ENCODE peak calls at places on chromosomes 5 and 9, in five cellular contexts. One of them, this sample, is unnamed.

GRCh38 chr5:10856646-10857332 is 95.8 kb upstream of the DAP start:
- DNase-seq in GM23338: peak; percentile 95
- DNase-seq in PC-3: peak; percentile 62
- DNase-seq in SK-N-SH: peak; percentile 67
- DNase-seq in MM.1S: no peak
- DNase-seq in this sample: no peak

GRCh38 chr5:127561254-127561653 is 43.8 kb downstream of the PRRC1 start:
- DNase-seq in GM23338: no peak
- DNase-seq in PC-3: no peak
- DNase-seq in SK-N-SH: no peak
- DNase-seq in MM.1S: no peak
- DNase-seq in this sample: no peak

GRCh38 chr5:147512640-147513334 is 2.9 kb upstream of the DPYSL3 start:
- DNase-seq in GM23338: no peak
- DNase-seq in PC-3: peak; percentile 14
- DNase-seq in SK-N-SH: no peak
- DNase-seq in MM.1S: no peak
- DNase-seq in this sample: no peak

GRCh38 chr9:277595-278330 is 63.1 kb downstream of the DOCK8 start:
- DNase-seq in GM23338: no peak
- DNase-seq in PC-3: no peak
- DNase-seq in SK-N-SH: no peak
- DNase-seq in MM.1S: no peak
- DNase-seq in this sample: no peak

GRCh38 chr9:127561491-127562270 is 50.4 kb upstream of the STXBP1 start:
- DNase-seq in GM23338: peak; percentile 41
- DNase-seq in PC-3: peak; percentile 96
- DNase-seq in SK-N-SH: no peak
- DNase-seq in MM.1S: no peak
- DNase-seq in this sample: peak; percentile 99

GRCh38 chr9:91536211-91536691 is 112.6 kb upstream of the NFIL3 start:
- DNase-seq in GM23338: no peak
- DNase-seq in PC-3: peak; percentile 90
- DNase-seq in SK-N-SH: no peak
- DNase-seq in MM.1S: no peak
- DNase-seq in this sample: peak; percentile 80

GRCh38 chr5:119439140-119439625 is 13.1 kb upstream of the HSD17B4 start:
- DNase-seq in GM23338: no peak
- DNase-seq in PC-3: no peak
- DNase-seq in SK-N-SH: no peak
- DNase-seq in MM.1S: no peak
- DNase-seq in this sample: no peak

GRCh38 chr9:93052791-93053540 is 5.5 kb upstream of the SUSD3 start:
- DNase-seq in GM23338: peak; percentile 74
- DNase-seq in PC-3: no peak
- DNase-seq in SK-N-SH: no peak
- DNase-seq in MM.1S: no peak
- DNase-seq in this sample: no peak

GRCh38 chr5:181188700-181189362 is 16.2 kb downstream of the TRIM7 start:
- DNase-seq in GM23338: peak; percentile 80
- DNase-seq in PC-3: peak; percentile 93
- DNase-seq in SK-N-SH: peak; percentile 47
- DNase-seq in MM.1S: peak; percentile 80
- DNase-seq in this sample: peak; percentile 71

GRCh38 chr9:126127591-126127990 is 199.0 kb upstream of the MVB12B start:
- DNase-seq in GM23338: no peak
- DNase-seq in PC-3: no peak
- DNase-seq in SK-N-SH: peak; percentile 3
- DNase-seq in MM.1S: no peak
- DNase-seq in this sample: no peak

GRCh38 chr5:33769968-33770367 is 121.8 kb downstream of the ADAMTS12 start:
- DNase-seq in GM23338: no peak
- DNase-seq in PC-3: no peak
- DNase-seq in SK-N-SH: no peak
- DNase-seq in MM.1S: no peak
- DNase-seq in this sample: no peak

GRCh38 chr5:156121234-156121633 is 205.7 kb upstream of the SGCD start:
- DNase-seq in GM23338: no peak
- DNase-seq in PC-3: no peak
- DNase-seq in SK-N-SH: no peak
- DNase-seq in MM.1S: no peak
- DNase-seq in this sample: no peak

GRCh38 chr5:126972062-126972895 is 58.1 kb downstream of the MARCHF3 start:
- DNase-seq in GM23338: no peak
- DNase-seq in PC-3: no peak
- DNase-seq in SK-N-SH: no peak
- DNase-seq in MM.1S: peak; percentile 85
- DNase-seq in this sample: no peak

GRCh38 chr5:176573564-176574296 is 24.6 kb downstream of the CDHR2 start:
- DNase-seq in GM23338: peak; percentile 84
- DNase-seq in PC-3: peak; percentile 63
- DNase-seq in SK-N-SH: peak; percentile 94
- DNase-seq in MM.1S: peak; percentile 50
- DNase-seq in this sample: peak; percentile 62

GRCh38 chr5:101897914-101898313 is 398.2 kb downstream of the SLCO4C1 start:
- DNase-seq in GM23338: peak; percentile 53
- DNase-seq in PC-3: no peak
- DNase-seq in SK-N-SH: peak; percentile 8
- DNase-seq in MM.1S: peak; percentile 11
- DNase-seq in this sample: no peak

GRCh38 chr9:89522261-89522978 is 24.5 kb upstream of the SEMA4D start:
- DNase-seq in GM23338: no peak
- DNase-seq in PC-3: peak; percentile 27
- DNase-seq in SK-N-SH: no peak
- DNase-seq in MM.1S: peak; percentile 93
- DNase-seq in this sample: no peak

GRCh38 chr5:159619826-159620225 is 289.5 kb upstream of the IL12B start:
- DNase-seq in GM23338: no peak
- DNase-seq in PC-3: no peak
- DNase-seq in SK-N-SH: no peak
- DNase-seq in MM.1S: no peak
- DNase-seq in this sample: no peak

GRCh38 chr5:65359569-65359968 is 122.2 kb downstream of the ADAMTS6 start:
- DNase-seq in GM23338: no peak
- DNase-seq in PC-3: no peak
- DNase-seq in SK-N-SH: no peak
- DNase-seq in MM.1S: peak; percentile 39
- DNase-seq in this sample: no peak

GRCh38 chr9:69812068-69813000 is 8.3 kb upstream of the CFAP95 start:
- DNase-seq in GM23338: no peak
- DNase-seq in PC-3: no peak
- DNase-seq in SK-N-SH: no peak
- DNase-seq in MM.1S: peak; percentile 38
- DNase-seq in this sample: no peak

GRCh38 chr5:154395407-154396106 is 50.2 kb upstream of the SAP30L start:
- DNase-seq in GM23338: peak; percentile 67
- DNase-seq in PC-3: peak; percentile 59
- DNase-seq in SK-N-SH: no peak
- DNase-seq in MM.1S: peak; percentile 97
- DNase-seq in this sample: peak; percentile 83

GRCh38 chr9:124590886-124591641 is 83.9 kb upstream of the NR5A1 start:
- DNase-seq in GM23338: no peak
- DNase-seq in PC-3: no peak
- DNase-seq in SK-N-SH: no peak
- DNase-seq in MM.1S: no peak
- DNase-seq in this sample: peak; percentile 88

GRCh38 chr5:6729400-6730310 is 16.4 kb downstream of the TENT4A start:
- DNase-seq in GM23338: no peak
- DNase-seq in PC-3: no peak
- DNase-seq in SK-N-SH: no peak
- DNase-seq in MM.1S: peak; percentile 93
- DNase-seq in this sample: no peak

GRCh38 chr9:95189230-95190098 is 128.0 kb downstream of the FANCC start:
- DNase-seq in GM23338: no peak
- DNase-seq in PC-3: no peak
- DNase-seq in SK-N-SH: peak; percentile 30
- DNase-seq in MM.1S: no peak
- DNase-seq in this sample: no peak

GRCh38 chr5:132180134-132180745 is 47.4 kb downstream of the P4HA2 start:
- DNase-seq in GM23338: peak; percentile 81
- DNase-seq in PC-3: peak; percentile 69
- DNase-seq in SK-N-SH: peak; percentile 69
- DNase-seq in MM.1S: peak; percentile 55
- DNase-seq in this sample: peak; percentile 46

GRCh38 chr9:78358329-78359051 is 61.6 kb downstream of the PSAT1 start:
- DNase-seq in GM23338: no peak
- DNase-seq in PC-3: no peak
- DNase-seq in SK-N-SH: no peak
- DNase-seq in MM.1S: no peak
- DNase-seq in this sample: no peak

GRCh38 chr5:154933537-154933936 is 4.5 kb downstream of the GEMIN5 start:
- DNase-seq in GM23338: no peak
- DNase-seq in PC-3: no peak
- DNase-seq in SK-N-SH: no peak
- DNase-seq in MM.1S: no peak
- DNase-seq in this sample: no peak

GRCh38 chr9:134427153-134427782 is 101.0 kb downstream of the RXRA start:
- DNase-seq in GM23338: no peak
- DNase-seq in PC-3: no peak
- DNase-seq in SK-N-SH: no peak
- DNase-seq in MM.1S: no peak
- DNase-seq in this sample: no peak

GRCh38 chr5:65327582-65327981 is 154.1 kb downstream of the ADAMTS6 start:
- DNase-seq in GM23338: no peak
- DNase-seq in PC-3: peak; percentile 64
- DNase-seq in SK-N-SH: no peak
- DNase-seq in MM.1S: no peak
- DNase-seq in this sample: no peak

GRCh38 chr5:104179057-104179456 is 616.5 kb upstream of the NUDT12 start:
- DNase-seq in GM23338: peak; percentile 82
- DNase-seq in PC-3: peak; percentile 91
- DNase-seq in SK-N-SH: peak; percentile 3
- DNase-seq in MM.1S: peak; percentile 95
- DNase-seq in this sample: peak; percentile 33

GRCh38 chr5:15026011-15026481 is 154.5 kb upstream of the ANKH start:
- DNase-seq in GM23338: no peak
- DNase-seq in PC-3: no peak
- DNase-seq in SK-N-SH: no peak
- DNase-seq in MM.1S: no peak
- DNase-seq in this sample: no peak

GRCh38 chr5:59487838-59488729 is 405.4 kb downstream of the PDE4D start:
- DNase-seq in GM23338: no peak
- DNase-seq in PC-3: no peak
- DNase-seq in SK-N-SH: no peak
- DNase-seq in MM.1S: no peak
- DNase-seq in this sample: no peak

DNA sequence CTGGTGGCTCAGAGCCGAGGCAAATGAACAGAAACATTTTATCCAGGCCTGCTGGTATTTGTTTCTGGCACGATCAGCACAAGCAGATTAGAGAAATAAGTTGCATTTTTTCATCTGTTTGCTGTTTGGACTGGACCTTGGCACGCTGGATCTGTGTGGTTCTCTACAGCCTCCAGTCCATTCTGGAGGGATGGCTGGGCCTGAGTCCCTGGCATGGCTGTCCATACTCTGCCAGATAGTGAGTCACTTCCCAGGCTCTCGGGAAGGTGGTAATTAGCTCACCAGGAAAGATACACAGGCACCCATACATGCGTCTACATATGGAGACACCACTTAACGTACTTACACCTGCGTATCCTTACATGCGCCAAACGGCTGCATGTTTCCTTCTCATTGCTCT is 78.6 kb downstream of the SPRY4 start:
- DNase-seq in GM23338: no peak
- DNase-seq in PC-3: peak; percentile 32
- DNase-seq in SK-N-SH: no peak
- DNase-seq in MM.1S: no peak
- DNase-seq in this sample: no peak
- H3K9me2 ChIP-seq in GM23338: peaks cover 11% of the 10 kb centered on the region
- H3K9me2 ChIP-seq in PC-3: no peaks in the 10 kb centered on the region
- H3K9me2 ChIP-seq in SK-N-SH: no peaks in the 10 kb centered on the region
- H3K9me2 ChIP-seq in MM.1S: no peaks in the 10 kb centered on the region
- H3K9me2 ChIP-seq in this sample: no peaks in the 10 kb centered on the region

DNA sequence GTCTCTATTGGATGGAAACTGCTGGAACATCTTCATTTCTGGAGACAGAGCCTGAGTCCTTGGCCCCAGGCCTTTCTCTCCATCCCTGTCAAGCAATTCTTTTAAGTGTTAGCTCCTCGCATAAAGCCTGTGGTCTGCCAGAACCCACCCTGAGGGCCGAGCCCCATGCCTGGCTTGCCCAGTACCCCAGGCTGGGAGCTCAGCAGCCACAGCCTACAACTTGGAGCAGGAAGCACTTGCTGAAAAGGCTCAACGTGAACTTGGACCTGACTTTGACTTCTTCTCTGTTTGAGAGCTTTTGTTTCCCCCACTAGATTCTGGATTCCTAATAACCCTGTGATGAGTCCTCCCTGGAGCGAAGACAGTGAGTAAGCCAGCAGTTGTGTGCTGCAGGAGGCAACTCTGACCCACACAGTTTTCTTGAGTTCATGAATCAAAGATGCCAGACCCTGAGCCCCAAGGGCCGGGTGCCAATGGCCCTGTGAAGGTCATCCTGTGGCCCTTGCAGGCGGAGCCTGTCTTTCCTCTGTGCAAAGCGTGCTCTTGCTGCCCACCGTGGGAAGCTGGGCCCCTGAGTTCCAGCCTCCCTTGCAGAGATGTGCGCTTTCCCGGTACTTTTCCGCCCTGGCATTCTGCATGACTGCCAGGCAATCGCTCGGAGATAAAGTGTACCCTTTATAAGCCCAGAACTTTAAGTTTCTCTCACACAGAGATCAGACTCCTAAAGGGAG is 64.3 kb upstream of the RUFY1 start:
- DNase-seq in GM23338: no peak
- DNase-seq in PC-3: no peak
- DNase-seq in SK-N-SH: no peak
- DNase-seq in MM.1S: no peak
- DNase-seq in this sample: no peak
- H3F3A ChIP-seq in GM23338: no peaks in the 10 kb centered on the region
- H3F3A ChIP-seq in PC-3: no peaks in the 10 kb centered on the region
- H3F3A ChIP-seq in SK-N-SH: no peaks in the 10 kb centered on the region
- H3F3A ChIP-seq in MM.1S: no peaks in the 10 kb centered on the region
- H3F3A ChIP-seq in this sample: no peaks in the 10 kb centered on the region

DNA sequence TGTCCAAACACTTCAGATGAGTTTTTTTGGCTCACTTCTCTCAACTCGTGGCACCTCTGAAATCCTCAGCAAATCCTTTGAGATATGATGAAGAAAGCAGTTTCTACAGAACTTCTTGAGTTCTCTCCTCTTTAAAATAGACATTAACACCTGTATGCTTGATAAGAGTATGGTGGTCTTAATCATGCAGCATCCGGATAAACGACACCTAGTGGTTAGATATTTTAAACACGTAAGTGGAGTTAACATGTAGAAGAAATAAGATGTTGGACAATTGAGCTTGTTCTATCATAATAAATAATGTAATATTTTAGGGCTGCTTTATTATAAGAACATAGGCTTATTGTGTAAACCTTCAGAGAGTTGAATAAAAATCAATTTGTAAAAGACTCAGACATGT is 324.8 kb downstream of the CYLC2 start:
- DNase-seq in GM23338: no peak
- DNase-seq in PC-3: no peak
- DNase-seq in SK-N-SH: peak; percentile 10
- DNase-seq in MM.1S: no peak
- DNase-seq in this sample: no peak
- TF ChIP-seq CTCF in GM23338: no peak
- TF ChIP-seq CTCF in PC-3: peak; percentile 29
- TF ChIP-seq CTCF in SK-N-SH: peak; percentile 40
- TF ChIP-seq CTCF in MM.1S: no peak
- TF ChIP-seq CTCF in this sample: peak; percentile 45

GRCh38 chr9:108188482-108188881 is 667.3 kb downstream of the ACTL7B start:
- DNase-seq in GM23338: no peak
- DNase-seq in PC-3: no peak
- DNase-seq in SK-N-SH: no peak
- DNase-seq in MM.1S: no peak
- DNase-seq in this sample: no peak
- H3K9me2 ChIP-seq in GM23338: peaks cover 3% of the 10 kb centered on the region
- H3K9me2 ChIP-seq in PC-3: no peaks in the 10 kb centered on the region
- H3K9me2 ChIP-seq in SK-N-SH: no peaks in the 10 kb centered on the region
- H3K9me2 ChIP-seq in MM.1S: no peaks in the 10 kb centered on the region
- H3K9me2 ChIP-seq in this sample: no peaks in the 10 kb centered on the region